ENCODE peak calls at places on chromosomes 16 and 17, in six cellular contexts. C is fibroblast of pulmonary artery; Y is non-pigmented ciliary epithelial cell; R is EL; X is T-helper 2 cell; O is activated CD4-positive, CD25-positive, alpha-beta regulatory T cell treated with anti-CD3 and anti-CD28 coated beads, Interleukin-2, amount 50 U/mL, for 16 hours. D is an unnamed sample.

GRCh38 chr16:7268182-7268581 is 64.5 kb upstream of the RBFOX1 start:
- DNase-seq in C (no peak), Y (no peak), R (no peak), X (no peak), O (no peak), D (no peak)

GRCh38 chr17:21676281-21677111 is 15.8 kb upstream of the KCNJ18 start:
- DNase-seq in C (no peak), Y (no peak), R (no peak), X (no peak), O (no peak), D (no peak)

GRCh38 chr16:88479795-88480760 is 27.0 kb downstream of the ZFPM1 start:
- DNase-seq in C (no peak), Y (no peak), R (no peak), X (no peak), O (no peak), D (no peak)

GRCh38 chr16:49856741-49857330 is 924 bp upstream of the ZNF423 start:
- DNase-seq in C (peak), Y (peak), R (peak), X (no peak), O (no peak), D (peak)

GRCh38 chr17:17125136-17126084 is 80.7 kb downstream of the PLD6 start:
- DNase-seq in C (no peak), Y (no peak), R (no peak), X (no peak), O (no peak), D (no peak)

GRCh38 chr17:80001376-80001775 is 34.3 kb downstream of the TBC1D16 start:
- DNase-seq in C (no peak), Y (no peak), R (no peak), X (no peak), O (no peak), D (no peak)

GRCh38 chr16:57528499-57529323 is 7.7 kb downstream of the CCDC102A start:
- DNase-seq in C (no peak), Y (no peak), R (no peak), X (no peak), O (no peak), D (no peak)

GRCh38 chr17:15413101-15413750 is 54.2 kb downstream of the CDRT4 start:
- DNase-seq in C (no peak), Y (no peak), R (no peak), X (no peak), O (no peak), D (no peak)

GRCh38 chr17:1398028-1398427 is 2.0 kb downstream of the YWHAE start:
- DNase-seq in C (no peak), Y (no peak), R (no peak), X (no peak), O (no peak), D (no peak)

GRCh38 chr16:85441189-85441889 is 171.8 kb upstream of the GSE1 start:
- DNase-seq in C (no peak), Y (no peak), R (no peak), X (no peak), O (no peak), D (no peak)

GRCh38 chr16:68762996-68763756 is 26.1 kb downstream of the CDH1 start:
- DNase-seq in C (peak), Y (no peak), R (no peak), X (no peak), O (no peak), D (no peak)

GRCh38 chr17:49224198-49224996 is 6.2 kb downstream of the PHOSPHO1 start:
- DNase-seq in C (no peak), Y (no peak), R (no peak), X (peak), O (no peak), D (no peak)

GRCh38 chr16:28569011-28569410 is 15.3 kb downstream of the SGF29 start:
- DNase-seq in C (peak), Y (no peak), R (peak), X (no peak), O (no peak), D (no peak)

GRCh38 chr16:11361751-11362742 is 16.8 kb downstream of the RMI2 start:
- DNase-seq in C (no peak), Y (no peak), R (peak), X (no peak), O (no peak), D (no peak)

GRCh38 chr16:28166394-28167208 is 45.2 kb downstream of the XPO6 start:
- DNase-seq in C (no peak), Y (no peak), R (peak), X (no peak), O (no peak), D (no peak)

GRCh38 chr17:28033972-28034714 is 8.3 kb upstream of the NLK start:
- DNase-seq in C (peak), Y (peak), R (peak), X (no peak), O (no peak), D (peak)

GRCh38 chr16:66188786-66189725 is 177.4 kb upstream of the CDH5 start:
- DNase-seq in C (peak), Y (no peak), R (no peak), X (no peak), O (no peak), D (no peak)

GRCh38 chr17:44004761-44005526 is 522 bp downstream of the NAGS start:
- DNase-seq in C (no peak), Y (no peak), R (no peak), X (no peak), O (no peak), D (no peak)

GRCh38 chr17:4843451-4843850 is 10.3 kb downstream of the MINK1 start:
- DNase-seq in C (no peak), Y (no peak), R (no peak), X (no peak), O (no peak), D (no peak)